ENCODE peak calls at places on chromosomes 4 and X, in five cellular contexts. R is mesenchymal stem cell, T is neuronal stem cell, X is H1, U is trophoblast cell. C is an unnamed sample.

GRCh38 chr4:23932935-23933334 is 43.1 kb upstream of the PPARGC1A start:
- DNase-seq in R (no peak), T (no peak), X (no peak), U (no peak), C (peak)

GRCh38 chr4:145216532-145216931 is 36.1 kb upstream of the OTUD4 start:
- DNase-seq in T (no peak), R (peak), X (no peak), U (no peak), C (no peak)

GRCh38 chr4:168864831-168865541 is 145.1 kb downstream of the CBR4 start:
- DNase-seq in U (no peak), T (no peak), X (no peak), R (no peak), C (peak)

GRCh38 chr4:3284734-3285557 is 7.9 kb upstream of the RGS12 start:
- DNase-seq in X (peak), U (no peak), T (no peak), R (no peak), C (no peak)

GRCh38 chr4:26048378-26048882 is 134.4 kb downstream of the SMIM20 start:
- DNase-seq in U (peak), R (peak), T (no peak), X (no peak), C (no peak)

GRCh38 chr4:140635606-140636005 is 66.8 kb upstream of the UCP1 start:
- DNase-seq in T (no peak), X (no peak), R (no peak), U (peak), C (peak)

GRCh38 chr4:61723492-61723891 is 523.4 kb downstream of the ADGRL3 start:
- DNase-seq in U (no peak), T (no peak), X (no peak), R (no peak), C (peak)

GRCh38 chrX:27309406-27309805 is 153.7 kb downstream of the PPP4R3C start:
- DNase-seq in T (no peak), X (no peak), U (no peak), R (no peak), C (no peak)

GRCh38 chr4:76457885-76458284 is 22.9 kb downstream of the SHROOM3 start:
- DNase-seq in X (no peak), T (no peak), U (peak), R (peak), C (peak)

GRCh38 chr4:18021720-18022571 is at the start of gene LCORL:
- DNase-seq in T (peak), X (peak), R (peak), U (peak), C (peak)

GRCh38 chr4:128163177-128164117 is 102.3 kb downstream of the LARP1B start:
- DNase-seq in T (no peak), R (peak), X (no peak), U (no peak), C (no peak)

GRCh38 chrX:86887341-86887740 is 630.3 kb upstream of the KLHL4 start:
- DNase-seq in U (no peak), X (no peak), T (no peak), R (peak), C (no peak)

GRCh38 chr4:155972098-155972497 is 18.4 kb upstream of the CTSO start:
- DNase-seq in R (peak), X (no peak), T (no peak), U (no peak), C (peak)

GRCh38 chr4:103046416-103047290 is 27.1 kb upstream of the SLC9B1 start:
- DNase-seq in U (no peak), R (peak), T (peak), X (no peak), C (peak)

GRCh38 chrX:9610774-9611392 is 146.0 kb downstream of the TBL1X start:
- DNase-seq in R (peak), T (no peak), X (no peak), U (no peak), C (no peak)

GRCh38 chr4:44916406-44916805 is 190.1 kb upstream of the GNPDA2 start:
- DNase-seq in X (no peak), U (no peak), T (no peak), R (peak), C (no peak)

GRCh38 chrX:23952984-23953907 is 45.4 kb downstream of the CXorf58 start:
- DNase-seq in T (no peak), R (no peak), U (no peak), X (no peak), C (peak)

GRCh38 chrX:136694491-136695087 is 46.6 kb downstream of the CD40LG start:
- DNase-seq in U (no peak), T (peak), R (peak), X (peak), C (peak)

GRCh38 chr4:17111959-17112659 is 213.7 kb upstream of the LDB2 start:
- DNase-seq in U (no peak), X (peak), T (peak), R (no peak), C (peak)

GRCh38 chr4:183499389-183499788 is 5.5 kb upstream of the ING2 start:
- DNase-seq in U (no peak), X (no peak), T (no peak), R (no peak), C (no peak)

GRCh38 chr4:80897537-80898303 is 132.8 kb upstream of the BMP3 start:
- DNase-seq in T (no peak), R (no peak), X (no peak), U (no peak), C (no peak)

GRCh38 chr4:2930821-2931764 is 32.1 kb downstream of the NOP14 start:
- DNase-seq in T (no peak), R (no peak), X (peak), U (no peak), C (peak)

GRCh38 chr4:188433916-188434315 is 294.7 kb downstream of the TRIML1 start:
- DNase-seq in U (no peak), T (no peak), X (no peak), R (no peak), C (no peak)

GRCh38 chr4:73869130-73870055 is at the start of gene CXCL1:
- DNase-seq in X (peak), T (peak), U (no peak), R (peak), C (peak)

GRCh38 chr4:175947117-175947722 is 118.4 kb upstream of the WDR17 start:
- DNase-seq in X (no peak), R (peak), T (no peak), U (no peak), C (no peak)

GRCh38 chrX:2397229-2397628 is 103.5 kb downstream of the DHRSX start:
- DNase-seq in T (no peak), X (no peak), U (no peak), R (no peak), C (no peak)

GRCh38 chr4:47274931-47275330 is 188.6 kb downstream of the COMMD8 start:
- DNase-seq in X (no peak), U (no peak), T (no peak), R (peak), C (no peak)

GRCh38 chrX:39212456-39212855 is 411.2 kb downstream of the MID1IP1 start:
- DNase-seq in U (peak), T (no peak), X (no peak), R (no peak), C (no peak)

GRCh38 chr4:10926025-10926424 is 241.5 kb upstream of the CLNK start:
- DNase-seq in X (no peak), T (peak), R (peak), U (no peak), C (no peak)

GRCh38 chrX:96372313-96373046 is 312.2 kb upstream of the DIAPH2 start:
- DNase-seq in T (peak), R (peak), X (no peak), U (peak), C (peak)

GRCh38 chrX:130245441-130245840 is 23.3 kb downstream of the ZNF280C start:
- DNase-seq in X (no peak), U (no peak), R (peak), T (no peak), C (no peak)

GRCh38 chr4:36511785-36512184 is 230.4 kb downstream of the DTHD1 start:
- DNase-seq in T (no peak), R (no peak), X (no peak), U (no peak), C (no peak)

GRCh38 chr4:89067407-89067806 is 10.4 kb upstream of the FAM13A start:
- DNase-seq in R (no peak), X (no peak), U (no peak), T (no peak), C (no peak)

GRCh38 chr4:61336488-61336887 is 136.4 kb downstream of the ADGRL3 start:
- DNase-seq in U (no peak), R (no peak), X (no peak), T (no peak), C (no peak)

GRCh38 chrX:356385-357034 is 30.2 kb downstream of the PPP2R3B start:
- DNase-seq in X (no peak), U (no peak), R (peak), T (no peak), C (no peak)

GRCh38 chrX:25083661-25084060 is 67.9 kb upstream of the ARX start:
- DNase-seq in R (no peak), T (no peak), X (no peak), U (no peak), C (no peak)

GRCh38 chr4:70895405-70895804 is 6.8 kb upstream of the MOB1B start:
- DNase-seq in X (no peak), U (no peak), R (peak), T (no peak), C (no peak)

GRCh38 chr4:67019670-67020069 is 525.6 kb downstream of the CENPC start:
- DNase-seq in T (no peak), R (peak), X (no peak), U (no peak), C (no peak)

GRCh38 chrX:34881671-34882070 is 60.9 kb upstream of the FAM47B start:
- DNase-seq in X (no peak), R (no peak), U (no peak), T (no peak), C (no peak)

GRCh38 chrX:34886011-34886410 is 56.6 kb upstream of the FAM47B start:
- DNase-seq in T (no peak), R (no peak), X (no peak), U (no peak), C (no peak)

GRCh38 chrX:34879876-34880275 is 62.7 kb upstream of the FAM47B start:
- DNase-seq in T (no peak), X (no peak), R (no peak), U (no peak), C (no peak)

GRCh38 chrX:34880656-34881055 is 61.9 kb upstream of the FAM47B start:
- DNase-seq in U (peak), R (peak), T (no peak), X (no peak), C (no peak)

GRCh38 chrX:34884693-34885277 is 57.8 kb upstream of the FAM47B start:
- DNase-seq in U (no peak), T (no peak), R (peak), X (no peak), C (no peak)
- H2BK12ac ChIP-seq in U (no peak), T (no peak), R (no peak), X (no peak), C (no peak)

DNA sequence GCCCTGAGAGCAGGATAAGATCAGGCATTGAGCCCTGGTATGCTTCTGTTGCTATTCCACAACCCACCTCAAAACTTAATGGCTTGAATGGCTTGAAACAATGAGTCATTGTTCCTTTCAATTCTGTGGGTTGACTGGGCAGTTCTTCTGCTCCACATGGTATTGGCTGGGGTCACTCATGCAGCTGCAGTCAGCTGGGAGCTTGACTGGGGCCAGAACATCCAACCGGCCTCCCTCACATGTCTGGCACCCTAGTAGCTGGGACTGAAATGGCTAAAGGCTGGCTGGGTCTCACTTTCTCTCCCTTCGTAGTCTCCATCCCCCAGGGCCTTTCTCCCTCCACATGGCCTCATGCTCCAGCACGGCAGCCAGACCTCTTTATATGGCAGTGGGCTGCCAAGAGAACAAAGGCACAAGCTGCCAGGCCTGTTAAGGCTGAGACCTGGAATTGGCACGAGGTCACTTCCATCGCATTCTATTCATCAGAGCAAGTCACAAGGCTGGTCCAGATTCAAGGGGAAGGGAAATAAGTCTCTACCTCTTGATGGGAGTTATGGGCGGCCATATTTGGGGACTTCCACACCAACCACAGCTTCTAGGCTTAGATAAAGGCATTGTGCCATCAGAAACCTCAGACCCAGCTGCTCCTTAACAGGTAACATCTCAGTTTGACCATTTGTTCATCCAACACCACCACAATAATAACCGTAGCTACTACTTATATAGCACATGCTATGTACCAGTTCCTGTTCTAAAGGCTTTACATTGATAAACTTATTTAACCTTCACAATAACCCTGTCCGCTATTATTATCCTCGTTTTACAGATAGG is 159.7 kb upstream of the ATP6AP2 start:
- DNase-seq in R (no peak), X (no peak), U (no peak), T (no peak), C (no peak)
- H2BK12ac ChIP-seq in R (no peak), X (no peak), U (no peak), T (no peak), C (no peak)

DNA sequence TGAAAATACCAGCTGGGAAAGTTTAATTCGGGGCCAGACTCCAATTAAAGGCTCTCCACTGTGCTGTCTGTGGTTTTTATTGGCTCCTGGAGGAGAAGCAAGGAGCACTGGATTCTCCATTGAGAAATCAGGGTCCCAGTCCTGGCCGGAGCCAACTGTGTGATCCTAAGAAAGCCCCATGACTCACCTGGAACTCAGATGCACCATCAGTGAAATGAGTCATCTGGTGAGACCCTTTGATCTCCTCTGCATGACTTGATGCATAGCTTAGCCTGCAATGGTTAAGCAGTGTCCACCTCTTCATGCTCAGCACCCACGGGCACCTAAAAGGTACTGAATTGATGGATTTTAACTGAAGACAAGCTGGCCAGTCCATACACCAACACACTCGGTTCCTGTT is 119.2 kb upstream of the VCX3B start:
- DNase-seq in U (peak), X (no peak), T (no peak), R (no peak), C (no peak)
- H2BK12ac ChIP-seq in U (no peak), X (no peak), T (no peak), R (no peak), C (no peak)

DNA sequence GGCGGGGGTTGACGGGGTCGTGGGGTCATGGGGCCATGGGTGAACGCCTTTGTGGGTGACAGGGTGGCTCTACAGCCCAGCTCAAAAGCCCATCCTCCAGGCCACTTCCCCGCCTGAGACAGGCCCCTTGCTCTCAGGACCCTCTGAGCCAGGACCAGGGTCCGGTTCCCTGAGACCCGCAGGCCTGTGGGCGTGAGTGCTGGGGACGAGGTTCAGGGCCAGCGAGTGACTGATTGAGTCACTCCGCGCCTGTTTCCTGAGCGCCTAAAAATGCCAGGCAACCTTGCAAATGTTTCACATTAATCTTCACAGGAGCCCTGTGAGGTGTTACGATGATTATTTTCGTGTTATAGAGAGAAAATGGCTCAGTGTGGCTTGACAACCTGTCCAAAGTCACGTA is 97.8 kb downstream of the ZNF674 start:
- DNase-seq in R (peak), X (no peak), U (no peak), T (no peak), C (no peak)
- H2BK12ac ChIP-seq in R (no peak), X (no peak), U (no peak), T (no peak), C (no peak)

DNA sequence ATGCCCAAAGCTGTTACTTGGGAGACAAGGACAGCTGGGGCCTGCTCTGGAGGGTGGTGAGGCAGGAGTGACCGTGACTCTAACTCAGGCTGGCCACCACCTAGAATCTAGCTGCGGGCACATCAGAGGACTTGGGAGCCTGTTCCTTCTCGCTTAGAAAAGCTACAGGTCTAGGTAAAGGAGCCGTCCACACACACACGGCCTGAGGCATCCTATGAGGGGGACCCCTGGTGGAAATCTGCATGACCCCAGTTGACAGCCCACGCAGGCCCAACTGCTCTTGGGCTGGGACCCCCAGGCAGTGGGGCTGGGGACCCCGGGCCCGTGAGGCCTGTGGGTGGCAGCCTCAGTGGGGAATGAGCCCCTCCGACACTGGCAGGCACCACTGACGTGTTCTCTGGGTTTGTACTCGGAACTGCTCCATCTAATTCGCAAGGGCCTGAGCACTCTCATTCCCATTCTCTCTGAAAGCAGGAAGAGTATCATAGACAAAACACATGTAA is 75.6 kb downstream of the ACOX3 start:
- DNase-seq in U (no peak), R (no peak), X (no peak), T (no peak), C (no peak)
- H2BK12ac ChIP-seq in U (peak), R (no peak), X (no peak), T (no peak), C (no peak)

DNA sequence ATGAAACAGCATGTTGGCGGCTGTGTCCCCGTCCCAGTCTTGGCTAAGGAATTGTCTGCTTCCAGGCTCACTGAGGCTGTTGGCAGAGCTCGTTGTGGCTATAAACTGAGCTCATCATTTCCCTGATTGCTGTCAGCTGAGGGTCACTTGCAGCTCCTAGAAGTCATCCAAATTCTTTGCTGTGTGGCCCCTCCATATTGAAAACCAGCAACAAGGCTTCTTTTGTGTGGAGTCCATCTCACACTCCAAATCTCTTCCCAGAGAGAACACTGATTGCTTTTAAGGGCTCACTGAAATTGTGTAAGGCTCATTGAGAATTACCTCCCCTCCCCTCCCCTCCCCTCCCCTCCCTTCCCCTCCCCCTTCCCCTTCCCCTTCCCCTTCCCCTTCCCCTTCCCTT is 23.3 kb downstream of the TBC1D14 start:
- DNase-seq in T (no peak), R (no peak), U (no peak), X (no peak), C (no peak)
- H2BK12ac ChIP-seq in T (no peak), R (no peak), U (no peak), X (no peak), C (no peak)

GRCh38 chr4:40573593-40574311 is 55.9 kb downstream of the RBM47 start:
- DNase-seq in R (no peak), X (no peak), T (no peak), U (peak), C (no peak)
- H2BK12ac ChIP-seq in R (no peak), X (no peak), T (no peak), U (no peak), C (no peak)